ENCODE peak calls at places on chromosomes 7 and 10, in five cellular contexts. One of them, this sample, is unnamed.
A peak's percentile ranks its signal among the peaks of the same experiment; 100 is the strongest.

GRCh38 chr7:16958724-16959123 is 76.9 kb upstream of the AGR3 start:
- DNase-seq in left ventricle myocardium inferior: no peak
- DNase-seq in upper lobe of right lung: no peak
- DNase-seq in body of pancreas: no peak
- DNase-seq in thoracic aorta: no peak
- DNase-seq in this sample: no peak

GRCh38 chr10:13961096-13961495 is 369.6 kb downstream of the FRMD4A start:
- DNase-seq in thoracic aorta: no peak
- DNase-seq in upper lobe of right lung: no peak
- DNase-seq in left ventricle myocardium inferior: no peak
- DNase-seq in body of pancreas: no peak
- DNase-seq in this sample: no peak

GRCh38 chr10:31697271-31698168 is 231.1 kb downstream of the ARHGAP12 start:
- DNase-seq in upper lobe of right lung: peak; percentile 76
- DNase-seq in body of pancreas: peak; percentile 47
- DNase-seq in left ventricle myocardium inferior: peak; percentile 86
- DNase-seq in thoracic aorta: peak; percentile 85
- DNase-seq in this sample: no peak

GRCh38 chr7:102284891-102285540 is 1.7 kb upstream of the SH2B2 start:
- DNase-seq in body of pancreas: no peak
- DNase-seq in upper lobe of right lung: peak; percentile 89
- DNase-seq in left ventricle myocardium inferior: peak; percentile 70
- DNase-seq in thoracic aorta: no peak
- DNase-seq in this sample: no peak

GRCh38 chr7:47472444-47473157 is 109.3 kb downstream of the TNS3 start:
- DNase-seq in thoracic aorta: no peak
- DNase-seq in left ventricle myocardium inferior: no peak
- DNase-seq in body of pancreas: no peak
- DNase-seq in upper lobe of right lung: no peak
- DNase-seq in this sample: no peak

GRCh38 chr7:5283421-5284303 is 919 bp downstream of the SLC29A4 start:
- DNase-seq in body of pancreas: peak; percentile 40
- DNase-seq in left ventricle myocardium inferior: no peak
- DNase-seq in upper lobe of right lung: no peak
- DNase-seq in thoracic aorta: no peak
- DNase-seq in this sample: no peak

GRCh38 chr7:151456276-151456675 is 16.3 kb upstream of the CRYGN start:
- DNase-seq in left ventricle myocardium inferior: no peak
- DNase-seq in thoracic aorta: no peak
- DNase-seq in upper lobe of right lung: no peak
- DNase-seq in body of pancreas: no peak
- DNase-seq in this sample: no peak

GRCh38 chr7:112735261-112735660 is 54.9 kb downstream of the TMEM168 start:
- DNase-seq in body of pancreas: no peak
- DNase-seq in left ventricle myocardium inferior: no peak
- DNase-seq in upper lobe of right lung: no peak
- DNase-seq in thoracic aorta: no peak
- DNase-seq in this sample: no peak

GRCh38 chr7:77354484-77354883 is 61.7 kb downstream of the GSAP start:
- DNase-seq in thoracic aorta: no peak
- DNase-seq in body of pancreas: no peak
- DNase-seq in upper lobe of right lung: no peak
- DNase-seq in left ventricle myocardium inferior: no peak
- DNase-seq in this sample: no peak

GRCh38 chr10:58184120-58184670 is 83.5 kb downstream of the IPMK start:
- DNase-seq in upper lobe of right lung: no peak
- DNase-seq in left ventricle myocardium inferior: no peak
- DNase-seq in body of pancreas: no peak
- DNase-seq in thoracic aorta: no peak
- DNase-seq in this sample: no peak

GRCh38 chr7:41107938-41108448 is 594.9 kb downstream of the INHBA start:
- DNase-seq in upper lobe of right lung: no peak
- DNase-seq in thoracic aorta: no peak
- DNase-seq in body of pancreas: no peak
- DNase-seq in left ventricle myocardium inferior: no peak
- DNase-seq in this sample: no peak

GRCh38 chr7:95865716-95866371 is 93.5 kb downstream of the DYNC1I1 start:
- DNase-seq in body of pancreas: no peak
- DNase-seq in upper lobe of right lung: no peak
- DNase-seq in left ventricle myocardium inferior: no peak
- DNase-seq in thoracic aorta: no peak
- DNase-seq in this sample: no peak

GRCh38 chr7:111560773-111561658 is 1.3 kb downstream of the IMMP2L start:
- DNase-seq in upper lobe of right lung: no peak
- DNase-seq in body of pancreas: peak; percentile 33
- DNase-seq in left ventricle myocardium inferior: no peak
- DNase-seq in thoracic aorta: no peak
- DNase-seq in this sample: peak; percentile 14

GRCh38 chr7:120783721-120784120 is 74.2 kb downstream of the TSPAN12 start:
- DNase-seq in left ventricle myocardium inferior: no peak
- DNase-seq in thoracic aorta: no peak
- DNase-seq in upper lobe of right lung: no peak
- DNase-seq in body of pancreas: no peak
- DNase-seq in this sample: no peak

GRCh38 chr10:90313548-90314325 is 544.1 kb downstream of the HTR7 start:
- DNase-seq in left ventricle myocardium inferior: no peak
- DNase-seq in body of pancreas: no peak
- DNase-seq in upper lobe of right lung: no peak
- DNase-seq in thoracic aorta: no peak
- DNase-seq in this sample: peak; percentile 76
- H3K27ac ChIP-seq in left ventricle myocardium inferior: no peak overlapping the region
- H3K27ac ChIP-seq in body of pancreas: no peak overlapping the region
- H3K27ac ChIP-seq in upper lobe of right lung: no peak overlapping the region
- H3K27ac ChIP-seq in thoracic aorta: no peak overlapping the region
- H3K27ac ChIP-seq in this sample: no peak overlapping the region

DNA sequence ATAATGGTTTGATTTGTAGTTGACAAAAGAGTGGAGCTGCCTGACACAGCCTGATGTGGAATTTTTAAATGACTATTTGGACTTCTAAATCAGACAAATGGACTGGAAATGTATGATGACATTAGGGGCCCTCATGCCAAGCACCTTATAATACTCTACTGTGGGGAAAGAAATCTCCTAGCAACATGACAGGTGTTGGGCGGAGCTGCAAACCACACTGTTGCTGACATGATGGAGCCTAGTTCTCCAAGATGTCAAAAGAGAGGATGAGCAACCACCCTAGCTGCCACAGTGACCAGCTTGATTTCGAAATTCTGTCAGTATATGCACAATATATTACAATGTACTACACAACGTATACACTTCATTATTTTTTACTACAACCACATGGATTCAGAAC is 65.8 kb downstream of the RHOBTB1 start:
- DNase-seq in left ventricle myocardium inferior: no peak
- DNase-seq in body of pancreas: no peak
- DNase-seq in upper lobe of right lung: no peak
- DNase-seq in thoracic aorta: no peak
- DNase-seq in this sample: no peak
- H3K27ac ChIP-seq in left ventricle myocardium inferior: no peak overlapping the region
- H3K27ac ChIP-seq in body of pancreas: no peak overlapping the region
- H3K27ac ChIP-seq in upper lobe of right lung: no peak overlapping the region
- H3K27ac ChIP-seq in thoracic aorta: no peak overlapping the region
- H3K27ac ChIP-seq in this sample: no peak overlapping the region

GRCh38 chr10:103441611-103442010 is 10.6 kb downstream of the CALHM2 start:
- DNase-seq in body of pancreas: no peak
- DNase-seq in left ventricle myocardium inferior: no peak
- DNase-seq in thoracic aorta: no peak
- DNase-seq in upper lobe of right lung: no peak
- DNase-seq in this sample: no peak
- H3K27ac ChIP-seq in body of pancreas: no peak overlapping the region
- H3K27ac ChIP-seq in left ventricle myocardium inferior: peak overlapping the region; percentile 94
- H3K27ac ChIP-seq in thoracic aorta: peak overlapping the region; percentile 48
- H3K27ac ChIP-seq in upper lobe of right lung: no peak overlapping the region
- H3K27ac ChIP-seq in this sample: no peak overlapping the region

GRCh38 chr10:103759100-103759781 is 96.1 kb downstream of the SH3PXD2A start:
- DNase-seq in thoracic aorta: peak; percentile 28
- DNase-seq in left ventricle myocardium inferior: peak; percentile 60
- DNase-seq in upper lobe of right lung: no peak
- DNase-seq in body of pancreas: no peak
- DNase-seq in this sample: peak; percentile 50
- H3K27ac ChIP-seq in thoracic aorta: peak overlapping the region; percentile 76
- H3K27ac ChIP-seq in left ventricle myocardium inferior: peak overlapping the region; percentile 95
- H3K27ac ChIP-seq in upper lobe of right lung: peak overlapping the region; percentile 81
- H3K27ac ChIP-seq in body of pancreas: no peak overlapping the region
- H3K27ac ChIP-seq in this sample: no peak overlapping the region

DNA sequence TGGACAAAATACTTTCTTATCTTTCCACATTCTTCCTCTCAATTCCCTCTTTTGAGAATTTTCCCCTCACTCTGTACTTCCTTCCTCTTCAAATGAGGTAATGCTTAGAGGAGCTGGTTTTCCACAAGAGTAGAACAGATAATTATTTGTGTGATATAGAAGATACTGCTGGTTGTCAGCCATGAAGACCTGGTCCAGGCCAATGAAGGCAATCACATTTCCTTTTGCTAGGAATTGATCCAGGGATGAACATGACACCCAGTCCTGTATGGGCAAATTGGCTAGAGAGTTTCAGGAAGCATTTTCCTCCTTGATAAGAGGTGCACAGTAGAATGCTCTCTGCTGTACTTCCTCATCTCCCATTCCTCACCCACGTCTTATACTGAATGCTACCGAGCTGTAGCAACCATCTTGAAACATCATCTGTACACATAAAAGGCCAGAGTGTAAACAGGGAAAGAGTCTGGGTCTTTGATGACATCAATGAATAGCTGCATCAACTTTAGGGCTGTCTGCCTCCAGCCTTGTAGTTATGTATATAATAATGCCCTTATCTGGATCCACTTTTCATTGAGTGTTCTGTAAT is 103.8 kb downstream of the CDK6 start:
- DNase-seq in thoracic aorta: no peak
- DNase-seq in left ventricle myocardium inferior: no peak
- DNase-seq in upper lobe of right lung: no peak
- DNase-seq in body of pancreas: no peak
- DNase-seq in this sample: no peak
- H3K27ac ChIP-seq in thoracic aorta: no peak overlapping the region
- H3K27ac ChIP-seq in left ventricle myocardium inferior: peak overlapping the region; percentile 56
- H3K27ac ChIP-seq in upper lobe of right lung: no peak overlapping the region
- H3K27ac ChIP-seq in body of pancreas: no peak overlapping the region
- H3K27ac ChIP-seq in this sample: no peak overlapping the region

GRCh38 chr10:43964486-43964885 is 315.8 kb upstream of the ZNF32 start:
- DNase-seq in body of pancreas: no peak
- DNase-seq in left ventricle myocardium inferior: no peak
- DNase-seq in upper lobe of right lung: no peak
- DNase-seq in thoracic aorta: no peak
- DNase-seq in this sample: no peak
- H3K27ac ChIP-seq in body of pancreas: no peak overlapping the region
- H3K27ac ChIP-seq in left ventricle myocardium inferior: peak overlapping the region; percentile 88
- H3K27ac ChIP-seq in upper lobe of right lung: no peak overlapping the region
- H3K27ac ChIP-seq in thoracic aorta: peak overlapping the region; percentile 63
- H3K27ac ChIP-seq in this sample: no peak overlapping the region

GRCh38 chr7:39950473-39951155 is 558 bp downstream of the CDK13 start:
- DNase-seq in body of pancreas: peak; percentile 51
- DNase-seq in left ventricle myocardium inferior: peak; percentile 61
- DNase-seq in upper lobe of right lung: peak; percentile 87
- DNase-seq in thoracic aorta: no peak
- DNase-seq in this sample: peak; percentile 26

GRCh38 chr7:39951156-39951942 is 1.3 kb downstream of the CDK13 start:
- DNase-seq in upper lobe of right lung: peak; percentile 85
- DNase-seq in body of pancreas: peak; percentile 76
- DNase-seq in left ventricle myocardium inferior: peak; percentile 52
- DNase-seq in thoracic aorta: no peak
- DNase-seq in this sample: peak; percentile 50

GRCh38 chr7:39951943-39952194 is 1.8 kb downstream of the CDK13 start:
- DNase-seq in thoracic aorta: no peak
- DNase-seq in left ventricle myocardium inferior: no peak
- DNase-seq in upper lobe of right lung: no peak
- DNase-seq in body of pancreas: no peak
- DNase-seq in this sample: no peak

GRCh38 chr7:39952791-39953190 is 2.7 kb downstream of the CDK13 start:
- DNase-seq in upper lobe of right lung: no peak
- DNase-seq in left ventricle myocardium inferior: no peak
- DNase-seq in thoracic aorta: no peak
- DNase-seq in body of pancreas: no peak
- DNase-seq in this sample: no peak

GRCh38 chr7:39952378-39952777 is 2.3 kb downstream of the CDK13 start:
- DNase-seq in thoracic aorta: no peak
- DNase-seq in body of pancreas: no peak
- DNase-seq in left ventricle myocardium inferior: no peak
- DNase-seq in upper lobe of right lung: no peak
- DNase-seq in this sample: no peak
- H3K27ac ChIP-seq in thoracic aorta: peak overlapping the region; percentile 98
- H3K27ac ChIP-seq in body of pancreas: peak overlapping the region; percentile 99
- H3K27ac ChIP-seq in left ventricle myocardium inferior: peak overlapping the region; percentile 98
- H3K27ac ChIP-seq in upper lobe of right lung: peak overlapping the region; percentile 99
- H3K27ac ChIP-seq in this sample: no peak overlapping the region

GRCh38 chr7:116544488-116544887 is 19.7 kb downstream of the CAV1 start:
- DNase-seq in left ventricle myocardium inferior: no peak
- DNase-seq in body of pancreas: no peak
- DNase-seq in upper lobe of right lung: no peak
- DNase-seq in thoracic aorta: no peak
- DNase-seq in this sample: no peak
- H3K27ac ChIP-seq in left ventricle myocardium inferior: peak overlapping the region; percentile 84
- H3K27ac ChIP-seq in body of pancreas: no peak overlapping the region
- H3K27ac ChIP-seq in upper lobe of right lung: peak overlapping the region; percentile 40
- H3K27ac ChIP-seq in thoracic aorta: peak overlapping the region; percentile 16
- H3K27ac ChIP-seq in this sample: no peak overlapping the region

DNA sequence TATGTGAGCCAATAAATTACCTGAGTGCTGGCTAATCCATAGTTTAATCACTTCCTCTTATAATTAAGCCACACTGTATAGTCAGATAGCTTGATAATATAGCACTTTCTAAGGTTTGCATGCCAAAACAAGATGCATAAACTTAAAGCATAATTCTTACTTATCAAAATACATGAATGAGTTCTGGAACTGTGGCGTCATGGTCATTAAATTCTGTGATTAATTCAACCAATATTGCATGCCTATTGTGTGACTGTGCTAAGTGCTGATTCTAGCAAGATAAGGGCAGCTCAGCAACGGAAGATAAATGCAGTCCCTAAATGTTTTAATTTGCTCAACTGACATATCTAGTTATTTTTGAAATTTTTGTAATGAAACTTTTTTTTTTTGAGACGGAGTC is 29.7 kb downstream of the HOXA1 start:
- DNase-seq in thoracic aorta: no peak
- DNase-seq in left ventricle myocardium inferior: no peak
- DNase-seq in upper lobe of right lung: no peak
- DNase-seq in body of pancreas: no peak
- DNase-seq in this sample: peak; percentile 24
- H3K27ac ChIP-seq in thoracic aorta: no peak overlapping the region
- H3K27ac ChIP-seq in left ventricle myocardium inferior: no peak overlapping the region
- H3K27ac ChIP-seq in upper lobe of right lung: no peak overlapping the region
- H3K27ac ChIP-seq in body of pancreas: no peak overlapping the region
- H3K27ac ChIP-seq in this sample: no peak overlapping the region